ENCODE peak calls at places on chromosomes 7 and 10, in six cellular contexts. R is epithelial cell of prostate; D is GM19239; C is stimulated activated CD8-positive, alpha-beta memory T cell treated with anti-CD3 and anti-CD28 coated beads, Interleukin-7, amount 100 ng/mL, for 24 hours; Q is kidney; A is progenitor cell of endocrine pancreas. K is an unnamed sample.
A peak's percentile ranks its signal among the peaks of the same experiment; 100 is the strongest.

GRCh38 chr7:318476-319266 is 28.7 kb downstream of the FOXL3 start:
- DNase-seq in R (no peak), D (no peak), C (no peak), Q (peak; percentile 35), A (no peak), K (no peak)

GRCh38 chr7:131605280-131605878 is 49.0 kb upstream of the PODXL start:
- DNase-seq in R (no peak), D (no peak), C (no peak), Q (no peak), A (no peak), K (no peak)

GRCh38 chr7:46165281-46165680 is 244.2 kb upstream of the IGFBP3 start:
- DNase-seq in R (no peak), D (no peak), C (no peak), Q (no peak), A (no peak), K (no peak)

GRCh38 chr10:114917927-114918672 is 19.9 kb upstream of the TRUB1 start:
- DNase-seq in R (peak; percentile 71), D (no peak), C (no peak), Q (no peak), A (no peak), K (no peak)

GRCh38 chr10:77024456-77024855 is 613.2 kb downstream of the KCNMA1 start:
- DNase-seq in R (no peak), D (no peak), C (no peak), Q (no peak), A (no peak), K (no peak)

GRCh38 chr10:79440281-79440680 is 5.1 kb downstream of the ZCCHC24 start:
- DNase-seq in R (no peak), D (no peak), C (no peak), Q (no peak), A (no peak), K (no peak)

GRCh38 chr10:120022357-120022756 is 129.8 kb downstream of the SEC23IP start:
- DNase-seq in R (peak; percentile 24), D (no peak), C (no peak), Q (no peak), A (no peak), K (no peak)

GRCh38 chr7:151808296-151809155 is 68.4 kb downstream of the PRKAG2 start:
- DNase-seq in R (no peak), D (no peak), C (no peak), Q (peak; percentile 56), A (no peak), K (no peak)

GRCh38 chr10:73655257-73655989 is 406 bp downstream of the SYNPO2L start:
- DNase-seq in R (no peak), D (no peak), C (no peak), Q (no peak), A (no peak), K (no peak)

GRCh38 chr10:133158756-133159610 is 1.0 kb upstream of the KNDC1 start:
- DNase-seq in R (no peak), D (no peak), C (no peak), Q (peak; percentile 81), A (no peak), K (no peak)

GRCh38 chr10:132383751-132384181 is 13.2 kb upstream of the PWWP2B start:
- DNase-seq in R (no peak), D (no peak), C (no peak), Q (peak; percentile 67), A (no peak), K (no peak)

GRCh38 chr10:51311232-51311631 is 236.9 kb downstream of the PRKG1 start:
- DNase-seq in R (no peak), D (no peak), C (no peak), Q (no peak), A (no peak), K (no peak)

GRCh38 chr10:71392292-71392691 is 4.4 kb upstream of the CDH23 start:
- DNase-seq in R (no peak), D (no peak), C (no peak), Q (no peak), A (no peak), K (no peak)